ENCODE peak calls at places on chromosomes 2 and 18, in four cellular contexts. A is sigmoid colon, Q is lower leg skin, X is stomach. I is an unnamed sample.

GRCh38 chr18:11671156-11671555 is 17.9 kb upstream of the GNAL start:
- DNase-seq in A (no peak), Q (no peak), X (no peak), I (no peak)

GRCh38 chr2:1717129-1717528 is 27.2 kb downstream of the PXDN start:
- DNase-seq in A (peak), Q (peak), X (no peak), I (no peak)

GRCh38 chr2:207953354-207953753 is 72.0 kb downstream of the PLEKHM3 start:
- DNase-seq in A (no peak), Q (no peak), X (no peak), I (no peak)

GRCh38 chr2:60512641-60513040 is 40.8 kb downstream of the BCL11A start:
- DNase-seq in A (no peak), Q (no peak), X (no peak), I (no peak)

GRCh38 chr2:120432976-120433815 is 87.3 kb downstream of the INHBB start:
- DNase-seq in A (peak), Q (no peak), X (no peak), I (no peak)

GRCh38 chr2:112154246-112155110 is 16.3 kb downstream of the FBLN7 start:
- DNase-seq in A (no peak), Q (no peak), X (peak), I (peak)

GRCh38 chr2:11357428-11357972 is 13.1 kb upstream of the ROCK2 start:
- DNase-seq in A (no peak), Q (no peak), X (no peak), I (no peak)

GRCh38 chr2:44964704-44965343 is 23.3 kb downstream of the SIX3 start:
- DNase-seq in A (no peak), Q (no peak), X (no peak), I (no peak)

GRCh38 chr2:70440621-70441020 is 113.0 kb downstream of the TGFA start:
- DNase-seq in A (no peak), Q (peak), X (no peak), I (no peak)

GRCh38 chr2:152189622-152190495 is 14.3 kb upstream of the STAM2 start:
- DNase-seq in A (no peak), Q (no peak), X (no peak), I (no peak)
- TF ChIP-seq POLR2A in A (no peak), Q (no peak), X (no peak), I (no peak)

GRCh38 chr2:134281815-134282419 is 28.0 kb downstream of the MGAT5 start:
- DNase-seq in A (no peak), Q (no peak), X (no peak), I (no peak)
- H3K4me3 ChIP-seq in A (no peak), Q (no peak), X (no peak), I (no peak)

GRCh38 chr2:213020268-213020667 is 131.1 kb downstream of the IKZF2 start:
- DNase-seq in A (no peak), Q (no peak), X (no peak), I (no peak)
- TF ChIP-seq POLR2A in A (no peak), Q (no peak), X (no peak), I (no peak)

DNA sequence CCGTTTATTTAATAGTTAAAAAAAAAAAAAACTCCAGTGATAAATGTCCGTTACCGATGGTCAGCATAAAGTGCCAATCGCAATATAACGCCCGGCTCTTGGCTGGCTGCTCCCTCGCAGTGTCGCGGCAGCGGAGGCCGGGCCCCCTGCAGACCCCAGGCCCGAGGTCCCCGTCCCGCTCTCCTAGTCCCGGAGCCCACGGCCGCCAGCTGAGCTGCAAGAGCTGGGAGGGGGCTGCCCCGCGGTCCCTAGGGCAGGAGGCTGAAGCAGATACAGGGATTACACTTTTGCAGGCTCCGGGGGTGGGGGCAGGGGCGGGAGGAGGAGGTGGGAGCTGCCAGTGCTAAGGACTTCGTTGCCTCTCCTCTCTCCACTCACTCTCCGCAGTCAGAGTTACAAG is 6.9 kb downstream of the OSR1 start:
- DNase-seq in A (no peak), Q (no peak), X (no peak), I (no peak)
- H3K4me3 ChIP-seq in A (peak), Q (no peak), X (peak), I (peak)

GRCh38 chr2:8491296-8492048 is 190.4 kb upstream of the ID2 start:
- DNase-seq in A (peak), Q (no peak), X (peak), I (peak)
- TF ChIP-seq POLR2A in A (no peak), Q (no peak), X (no peak), I (no peak)

GRCh38 chr2:47898089-47898731 is 8.1 kb downstream of the FBXO11 start:
- DNase-seq in A (no peak), Q (no peak), X (no peak), I (no peak)
- H3K4me3 ChIP-seq in A (no peak), Q (no peak), X (no peak), I (no peak)

GRCh38 chr2:37706334-37706733 is 34.9 kb upstream of the CDC42EP3 start:
- DNase-seq in A (no peak), Q (no peak), X (no peak), I (no peak)
- TF ChIP-seq POLR2A in A (no peak), Q (no peak), X (no peak), I (no peak)

I was measured in suprapubic skin.